ENCODE peak calls at places on chromosomes 6 and 20, in six cellular contexts. V is NCI-H1436; P is activated CD4-positive, alpha-beta T cell treated with anti-CD3 and anti-CD28 coated beads, Interleukin-2, amount 10 ng/mL, durations not matched to agents 7 days and 5 days; N is C1 segment of cervical spinal cord; Q is B cell; B is putamen. Z is an unnamed sample.

GRCh38 chr6:109230444-109230843 is 135.1 kb downstream of the CEP57L1 start:
- DNase-seq in V (no peak), P (no peak), N (no peak), Q (no peak), B (no peak), Z (no peak)

GRCh38 chr6:143103916-143104315 is 43.2 kb downstream of the AIG1 start:
- DNase-seq in V (no peak), P (no peak), N (no peak), Q (no peak), B (no peak), Z (no peak)

GRCh38 chr6:2230659-2231277 is 14.6 kb downstream of the GMDS start:
- DNase-seq in V (no peak), P (no peak), N (no peak), Q (no peak), B (no peak), Z (no peak)

GRCh38 chr6:100883347-100883746 is 2.2 kb upstream of the ASCC3 start:
- DNase-seq in V (no peak), P (no peak), N (no peak), Q (no peak), B (no peak), Z (no peak)

GRCh38 chr6:129050086-129050485 is 167.1 kb downstream of the LAMA2 start:
- DNase-seq in V (no peak), P (no peak), N (no peak), Q (no peak), B (no peak), Z (no peak)

GRCh38 chr20:31515072-31515774 is 981 bp downstream of the HM13 start:
- DNase-seq in V (no peak), P (no peak), N (no peak), Q (no peak), B (no peak), Z (no peak)

GRCh38 chr6:43968110-43968965 is 158.9 kb downstream of the MRPL14 start:
- DNase-seq in V (no peak), P (no peak), N (no peak), Q (no peak), B (no peak), Z (no peak)

GRCh38 chr6:88499845-88500699 is 333.9 kb upstream of the CNR1 start:
- DNase-seq in V (no peak), P (no peak), N (no peak), Q (no peak), B (no peak), Z (no peak)

GRCh38 chr6:119834418-119834817 is 484.9 kb upstream of the MAN1A1 start:
- DNase-seq in V (no peak), P (no peak), N (no peak), Q (no peak), B (no peak), Z (no peak)

GRCh38 chr6:5201271-5201670 is 59.5 kb downstream of the LYRM4 start:
- DNase-seq in V (no peak), P (no peak), N (no peak), Q (no peak), B (no peak), Z (no peak)

GRCh38 chr6:84462697-84463096 is 235.3 kb upstream of the CEP162 start:
- DNase-seq in V (no peak), P (no peak), N (no peak), Q (no peak), B (no peak), Z (no peak)

GRCh38 chr6:133634474-133634873 is 254.4 kb upstream of the TCF21 start:
- DNase-seq in V (no peak), P (no peak), N (no peak), Q (no peak), B (no peak), Z (no peak)

GRCh38 chr6:24125980-24126379 is at the start of gene NRSN1:
- DNase-seq in V (peak), P (no peak), N (no peak), Q (peak), B (peak), Z (no peak)

Z was measured in NK-92 treated with Interleukin-12 subunit alpha and Interleukin-12 subunit beta, amount 100 ng/mL, for 24 hours.